ENCODE peak calls at places on chromosomes 11 and 22, in five cellular contexts. K is prostate gland; U is HCEC 1CT; N is HEK293T; Z is activated T-cell treated with anti-CD3 and anti-CD28 coated beads, Interleukin-2, amount 50 U/mL, for 4 hours. W is an unnamed sample.

GRCh38 chr11:64140101-64140500 is 25.8 kb downstream of the MACROD1 start:
- DNase-seq in K (no peak), U (no peak), N (no peak), Z (no peak), W (no peak)

GRCh38 chr22:38429460-38430128 is 25.4 kb downstream of the KCNJ4 start:
- DNase-seq in K (no peak), U (no peak), N (no peak), Z (no peak), W (no peak)

GRCh38 chr22:23522642-23523251 is 57.3 kb downstream of the IGLL1 start:
- DNase-seq in K (no peak), U (no peak), N (peak), Z (no peak), W (no peak)

GRCh38 chr11:70203749-70204465 is 811 bp downstream of the FADD start:
- DNase-seq in K (peak), U (peak), N (no peak), Z (peak), W (peak)

GRCh38 chr11:126570489-126570888 is 215.0 kb downstream of the ST3GAL4 start:
- DNase-seq in K (no peak), U (no peak), N (no peak), Z (no peak), W (no peak)

GRCh38 chr22:50112151-50113118 is 22.6 kb downstream of the MOV10L1 start:
- DNase-seq in K (no peak), U (peak), N (no peak), Z (no peak), W (peak)

GRCh38 chr11:74730601-74731260 is 495 bp downstream of the CHRDL2 start:
- DNase-seq in K (no peak), U (no peak), N (no peak), Z (no peak), W (no peak)

GRCh38 chr11:115606223-115607220 is 102.3 kb upstream of the CADM1 start:
- DNase-seq in K (peak), U (no peak), N (no peak), Z (no peak), W (no peak)

GRCh38 chr11:76234704-76235232 is 28.5 kb upstream of the WNT11 start:
- DNase-seq in K (no peak), U (peak), N (no peak), Z (no peak), W (no peak)

GRCh38 chr11:114813216-114813615 is 134.9 kb downstream of the NXPE2 start:
- DNase-seq in K (peak), U (no peak), N (no peak), Z (no peak), W (no peak)

GRCh38 chr11:60946601-60947265 is 5.2 kb downstream of the SLC15A3 start:
- DNase-seq in K (no peak), U (no peak), N (no peak), Z (no peak), W (no peak)

GRCh38 chr22:19857382-19857781 is 2.7 kb upstream of the GNB1L start:
- DNase-seq in K (no peak), U (no peak), N (no peak), Z (no peak), W (no peak)

GRCh38 chr11:64524534-64525042 is 66.4 kb upstream of the SLC22A12 start:
- DNase-seq in K (no peak), U (no peak), N (no peak), Z (no peak), W (no peak)

GRCh38 chr11:3807856-3808845 is at the start of gene PGAP2:
- DNase-seq in K (peak), U (peak), N (peak), Z (peak), W (peak)

GRCh38 chr22:29717789-29718188 is 2.0 kb upstream of the CABP7 start:
- DNase-seq in K (no peak), U (no peak), N (no peak), Z (no peak), W (no peak)

W was measured in LHCN-M2.